ENCODE peak calls at places on chromosomes 12 and 14, in ten cellular contexts. G, P, A, R, I, S, J, Y, V and L are unnamed samples.
A peak's percentile ranks its signal among the peaks of the same experiment; 100 is the strongest.

GRCh38 chr12:988616-989015 is 2.4 kb upstream of the ERC1 start:
- DNase-seq in V (no peak), R (no peak), Y (no peak), J (no peak), P (no peak), I (no peak), G (no peak), A (peak; percentile 23), S (no peak), L (no peak)

GRCh38 chr14:85535916-85536834 is 6.2 kb downstream of the FLRT2 start:
- DNase-seq in J (no peak), A (peak; percentile 46), R (no peak), I (no peak), S (peak; percentile 63), P (no peak), G (no peak), Y (peak; percentile 41), V (no peak), L (no peak)

GRCh38 chr12:124152733-124153132 is 142.2 kb upstream of the RFLNA start:
- DNase-seq in S (no peak), I (no peak), R (no peak), A (no peak), G (no peak), V (no peak), J (no peak), Y (peak; percentile 10), P (no peak), L (peak; percentile 17)

GRCh38 chr12:100901266-100901665 is 106.7 kb downstream of the ANO4 start:
- DNase-seq in V (no peak), I (no peak), S (no peak), A (no peak), G (no peak), R (no peak), Y (no peak), J (no peak), P (no peak), L (no peak)

GRCh38 chr14:56494167-56494566 is 85.4 kb upstream of the TMEM260 start:
- DNase-seq in A (no peak), G (no peak), I (no peak), J (no peak), Y (no peak), V (no peak), P (no peak), S (no peak), R (no peak), L (no peak)

GRCh38 chr12:15208871-15209656 is 12.2 kb downstream of the RERG start:
- DNase-seq in V (no peak), I (no peak), S (no peak), A (no peak), R (no peak), Y (no peak), G (no peak), P (no peak), J (no peak), L (no peak)

GRCh38 chr14:102392506-102392905 is 29.8 kb downstream of the TECPR2 start:
- DNase-seq in S (no peak), G (no peak), V (no peak), A (no peak), Y (peak; percentile 47), R (no peak), P (no peak), I (no peak), J (no peak), L (no peak)

GRCh38 chr12:5428332-5429221 is 3.3 kb upstream of the NTF3 start:
- DNase-seq in A (peak; percentile 52), S (peak; percentile 55), R (no peak), G (no peak), J (no peak), V (no peak), P (no peak), Y (no peak), I (no peak), L (peak; percentile 6)

GRCh38 chr12:60101715-60102114 is 505.9 kb downstream of the SLC16A7 start:
- DNase-seq in J (no peak), R (no peak), G (no peak), V (no peak), A (no peak), P (no peak), S (no peak), Y (peak; percentile 77), I (no peak), L (no peak)

GRCh38 chr14:42624980-42625761 is 1018.5 kb downstream of the LRFN5 start:
- DNase-seq in Y (no peak), J (no peak), P (no peak), R (no peak), V (no peak), A (no peak), I (no peak), S (no peak), G (no peak), L (no peak)

GRCh38 chr12:25962932-25963525 is 4.5 kb downstream of the RASSF8 start:
- DNase-seq in V (no peak), G (no peak), P (no peak), R (no peak), I (no peak), S (no peak), Y (no peak), A (no peak), J (no peak), L (no peak)

GRCh38 chr14:72745546-72745945 is 148.4 kb downstream of the DPF3 start:
- DNase-seq in V (no peak), P (peak; percentile 21), S (no peak), Y (peak; percentile 69), R (no peak), J (no peak), A (no peak), G (no peak), I (no peak), L (peak; percentile 71)

GRCh38 chr12:120343692-120344091 is 16.1 kb upstream of the PLA2G1B start:
- DNase-seq in V (no peak), Y (no peak), J (no peak), G (no peak), R (no peak), A (no peak), P (no peak), S (no peak), I (no peak), L (no peak)

GRCh38 chr12:104465379-104465778 is 8.6 kb downstream of the CHST11 start:
- DNase-seq in J (no peak), I (no peak), A (no peak), S (no peak), P (no peak), G (no peak), V (no peak), R (no peak), Y (no peak), L (no peak)

GRCh38 chr12:95440401-95440800 is 33.6 kb upstream of the METAP2 start:
- DNase-seq in J (no peak), A (peak; percentile 55), S (no peak), V (no peak), Y (no peak), R (no peak), I (no peak), P (no peak), G (no peak), L (no peak)

GRCh38 chr12:116425256-116426193 is 133.7 kb upstream of the MAP1LC3B2 start:
- DNase-seq in J (no peak), V (no peak), S (no peak), G (no peak), Y (no peak), R (peak; percentile 82), A (no peak), P (no peak), I (no peak), L (no peak)

GRCh38 chr14:84527706-84528105 is 1002.2 kb upstream of the FLRT2 start:
- DNase-seq in J (no peak), P (no peak), G (no peak), R (no peak), I (no peak), V (no peak), S (peak; percentile 18), A (no peak), Y (no peak), L (no peak)

GRCh38 chr12:124744659-124745467 is 118.8 kb downstream of the SCARB1 start:
- DNase-seq in S (no peak), J (no peak), I (peak; percentile 76), V (no peak), G (peak; percentile 61), P (no peak), Y (no peak), R (no peak), A (peak; percentile 47), L (no peak)

GRCh38 chr12:19436931-19437330 is 2.4 kb upstream of the AEBP2 start:
- DNase-seq in S (no peak), V (no peak), G (no peak), A (no peak), I (no peak), J (no peak), Y (no peak), R (no peak), P (no peak), L (no peak)

GRCh38 chr14:26773906-26774593 is 176.2 kb upstream of the NOVA1 start:
- DNase-seq in V (no peak), R (no peak), A (no peak), I (no peak), G (no peak), J (no peak), S (no peak), P (no peak), Y (no peak), L (no peak)

GRCh38 chr12:70660620-70661219 is 23.5 kb upstream of the PTPRB start:
- DNase-seq in V (no peak), P (no peak), G (no peak), J (no peak), Y (peak; percentile 48), R (peak; percentile 3), I (peak; percentile 18), S (no peak), A (peak; percentile 93), L (peak; percentile 9)

GRCh38 chr12:5166976-5167375 is 123.3 kb downstream of the KCNA5 start:
- DNase-seq in G (no peak), R (no peak), Y (peak; percentile 97), J (no peak), V (no peak), I (no peak), S (no peak), A (no peak), P (no peak), L (peak; percentile 30)

GRCh38 chr14:20697273-20698017 is 8.9 kb downstream of the ANG start:
- DNase-seq in A (peak; percentile 90), J (peak; percentile 46), Y (peak; percentile 37), G (peak; percentile 61), V (peak; percentile 68), S (peak; percentile 37), R (peak; percentile 61), I (peak; percentile 55), P (peak; percentile 76), L (peak; percentile 51)

GRCh38 chr14:34843011-34843554 is 32.1 kb downstream of the BAZ1A start:
- DNase-seq in Y (peak; percentile 56), V (no peak), P (no peak), G (peak; percentile 31), A (peak; percentile 66), R (peak; percentile 17), S (no peak), J (no peak), I (no peak), L (peak; percentile 32)

GRCh38 chr12:129564768-129565167 is 339.1 kb downstream of the TMEM132D start:
- DNase-seq in Y (no peak), J (no peak), V (no peak), R (no peak), P (no peak), I (no peak), A (no peak), G (no peak), S (no peak), L (no peak)

GRCh38 chr12:107843351-107844311 is 69.1 kb downstream of the ASCL4 start:
- DNase-seq in V (no peak), G (no peak), S (no peak), P (no peak), J (no peak), Y (no peak), A (no peak), R (no peak), I (no peak), L (no peak)

GRCh38 chr14:69719501-69719951 is 47.4 kb upstream of the SRSF5 start:
- DNase-seq in V (no peak), R (peak; percentile 43), P (peak; percentile 86), I (no peak), G (no peak), J (no peak), Y (peak; percentile 67), A (no peak), S (no peak), L (peak; percentile 57)

GRCh38 chr12:53481957-53482586 is 17.2 kb downstream of the MAP3K12 start:
- DNase-seq in S (no peak), P (no peak), R (peak; percentile 32), V (no peak), G (no peak), A (peak; percentile 29), I (no peak), Y (no peak), J (no peak), L (no peak)